ENCODE peak calls at places on chromosomes 2 and 18, in six cellular contexts. S is GM23338, O is Panc1, Y is stomach, Z is left ventricle myocardium inferior, G is uterus. L is an unnamed sample.

GRCh38 chr18:7946724-7947377 is 379.7 kb downstream of the PTPRM start:
- DNase-seq in S (peak; percentile 25), Z (no peak), G (no peak), Y (peak; percentile 42), O (no peak), L (no peak)

GRCh38 chr2:156562136-156562535 is 126.0 kb downstream of the GPD2 start:
- DNase-seq in O (no peak), S (no peak), Z (no peak), G (no peak), Y (no peak), L (no peak)

GRCh38 chr2:203972066-203972465 is 35.5 kb downstream of the ICOS start:
- DNase-seq in Y (no peak), G (no peak), Z (no peak), O (no peak), S (no peak), L (no peak)

GRCh38 chr2:28663359-28663758 is 88.3 kb upstream of the PPP1CB start:
- DNase-seq in Y (no peak), G (no peak), S (no peak), Z (no peak), O (no peak), L (no peak)

GRCh38 chr18:47166235-47166634 is 9.9 kb downstream of the IER3IP1 start:
- DNase-seq in O (no peak), Y (no peak), Z (no peak), S (no peak), G (no peak), L (no peak)

GRCh38 chr2:203461736-203462135 is 73.4 kb downstream of the RAPH1 start:
- DNase-seq in Y (no peak), G (no peak), S (no peak), Z (no peak), O (no peak), L (no peak)

GRCh38 chr2:44392338-44392943 is 30.7 kb downstream of the CAMKMT start:
- DNase-seq in Z (no peak), G (no peak), O (peak; percentile 8), S (peak; percentile 77), Y (peak; percentile 48), L (peak; percentile 78)

GRCh38 chr2:169808211-169808610 is 9.5 kb downstream of the SSB start:
- DNase-seq in S (no peak), Z (no peak), G (no peak), O (no peak), Y (no peak), L (no peak)

GRCh38 chr18:48842259-48843061 is 108.3 kb downstream of the SMAD7 start:
- DNase-seq in G (no peak), O (no peak), Z (no peak), S (no peak), Y (peak; percentile 44), L (no peak)

GRCh38 chr2:8421658-8422499 is 260.0 kb upstream of the ID2 start:
- DNase-seq in O (no peak), S (no peak), G (no peak), Y (no peak), Z (no peak), L (no peak)

GRCh38 chr18:9095297-9096012 is 7.0 kb upstream of the NDUFV2 start:
- DNase-seq in O (no peak), Z (no peak), Y (no peak), S (no peak), G (no peak), L (no peak)

GRCh38 chr18:25300492-25300891 is 51.5 kb downstream of the ZNF521 start:
- DNase-seq in Z (no peak), G (no peak), S (no peak), O (no peak), Y (no peak), L (no peak)

GRCh38 chr2:128304715-128305554 is 13.7 kb downstream of the HS6ST1 start:
- DNase-seq in O (no peak), G (peak; percentile 88), S (peak; percentile 77), Y (peak; percentile 73), Z (peak; percentile 76), L (no peak)

GRCh38 chr2:113052767-113053166 is at the start of gene IL36B:
- DNase-seq in S (no peak), Z (no peak), G (no peak), O (no peak), Y (no peak), L (no peak)

GRCh38 chr2:202178342-202178958 is 59.9 kb downstream of the SUMO1 start:
- DNase-seq in Z (no peak), Y (peak; percentile 55), G (peak; percentile 43), O (peak; percentile 58), S (peak; percentile 94), L (peak; percentile 61)

GRCh38 chr2:224210495-224211472 is 171.7 kb upstream of the SERPINE2 start:
- DNase-seq in S (no peak), Z (no peak), Y (no peak), G (no peak), O (no peak), L (no peak)

GRCh38 chr2:85347554-85347953 is 6.8 kb downstream of the RETSAT start:
- DNase-seq in Y (no peak), Z (no peak), S (no peak), O (no peak), G (no peak), L (no peak)

GRCh38 chr2:223086360-223086981 is 34.5 kb downstream of the KCNE4 start:
- DNase-seq in O (no peak), Z (no peak), S (no peak), G (no peak), Y (no peak), L (no peak)

GRCh38 chr18:62720766-62721613 is 5.6 kb downstream of the PHLPP1 start:
- DNase-seq in Z (no peak), Y (no peak), S (no peak), O (no peak), G (no peak), L (no peak)

GRCh38 chr2:217289153-217289908 is 429.5 kb upstream of the TNP1 start:
- DNase-seq in O (no peak), G (no peak), Z (no peak), Y (no peak), S (peak; percentile 63), L (peak; percentile 56)

GRCh38 chr2:217920879-217921603 is 81.8 kb downstream of the TNS1 start:
- DNase-seq in Z (peak; percentile 68), Y (no peak), S (peak; percentile 64), G (no peak), O (no peak), L (peak; percentile 76)

GRCh38 chr18:70620837-70621612 is 332.2 kb downstream of the SOCS6 start:
- DNase-seq in O (no peak), G (no peak), Z (no peak), S (no peak), Y (no peak), L (no peak)

GRCh38 chr18:44680271-44681038 is at the start of gene SETBP1:
- DNase-seq in O (no peak), Z (peak; percentile 66), S (peak; percentile 62), Y (peak; percentile 76), G (peak; percentile 80), L (peak; percentile 77)

GRCh38 chr2:232761301-232761907 is 15.0 kb downstream of the KCNJ13 start:
- DNase-seq in G (no peak), S (peak; percentile 46), Z (no peak), O (peak; percentile 4), Y (peak; percentile 28), L (peak; percentile 27)

GRCh38 chr2:205077159-205077558 is 531.9 kb downstream of the PARD3B start:
- DNase-seq in O (no peak), G (no peak), Y (no peak), S (no peak), Z (no peak), L (no peak)

GRCh38 chr2:30040147-30040546 is 106.7 kb upstream of the YPEL5 start:
- DNase-seq in O (no peak), G (no peak), Z (no peak), S (no peak), Y (no peak), L (no peak)

GRCh38 chr2:44155577-44156446 is 12.9 kb upstream of the PPM1B start:
- DNase-seq in S (no peak), Y (no peak), Z (no peak), G (no peak), O (no peak), L (no peak)

GRCh38 chr2:70718736-70719135 is 49.3 kb downstream of the ADD2 start:
- DNase-seq in Z (no peak), Y (no peak), O (no peak), G (no peak), S (no peak), L (no peak)

GRCh38 chr2:230947908-230948365 is 22.9 kb upstream of the GPR55 start:
- DNase-seq in S (no peak), Y (peak; percentile 24), O (no peak), Z (no peak), G (no peak), L (no peak)

GRCh38 chr2:152486048-152486736 is 151.2 kb downstream of the FMNL2 start:
- DNase-seq in S (no peak), Z (no peak), G (no peak), O (no peak), Y (no peak), L (no peak)

GRCh38 chr2:120859814-120860578 is 124.3 kb downstream of the GLI2 start:
- DNase-seq in Z (no peak), S (no peak), G (no peak), Y (no peak), O (no peak), L (no peak)

GRCh38 chr2:164763431-164763830 is 78.2 kb downstream of the COBLL1 start:
- DNase-seq in G (no peak), Z (no peak), O (no peak), Y (no peak), S (no peak), L (no peak)
- H3K4me1 ChIP-seq in G (no peaks in the 10 kb centered on the region), Z (peaks cover 15% of the 10 kb centered on the region), O (no peaks in the 10 kb centered on the region), Y (no peaks in the 10 kb centered on the region), S (no peaks in the 10 kb centered on the region), L (no peaks in the 10 kb centered on the region)

GRCh38 chr2:173963323-173963816 is 1.8 kb downstream of the SP3 start:
- DNase-seq in O (no peak), G (no peak), S (peak; percentile 79), Z (no peak), Y (no peak), L (no peak)
- TF ChIP-seq CTCF in O (peak; percentile 14), G (peak; percentile 25), S (no peak), Z (peak; percentile 48), Y (no peak), L (peak; percentile 12)

GRCh38 chr2:104867351-104868080 is 13.6 kb downstream of the POU3F3 start:
- DNase-seq in S (peak; percentile 73), Z (no peak), G (no peak), O (no peak), Y (no peak), L (no peak)

GRCh38 chr2:104864751-104865470 is 11.0 kb downstream of the POU3F3 start:
- DNase-seq in Y (no peak), G (no peak), Z (no peak), S (peak; percentile 0), O (no peak), L (no peak)

GRCh38 chr2:104866122-104866864 is 12.4 kb downstream of the POU3F3 start:
- DNase-seq in Y (no peak), G (no peak), Z (no peak), O (no peak), S (peak; percentile 62), L (no peak)

GRCh38 chr2:104868081-104868806 is 14.3 kb downstream of the POU3F3 start:
- DNase-seq in Y (no peak), S (no peak), O (no peak), Z (no peak), G (no peak), L (no peak)

GRCh38 chr2:104866883-104867350 is 13.0 kb downstream of the POU3F3 start:
- DNase-seq in Z (no peak), S (peak; percentile 51), O (no peak), Y (no peak), G (no peak), L (no peak)
- H3K27me3 ChIP-seq in Z (peaks cover 100% of the 10 kb centered on the region), S (peaks cover 98% of the 10 kb centered on the region), O (peaks cover 36% of the 10 kb centered on the region), Y (peaks cover 100% of the 10 kb centered on the region), G (peaks cover 6% of the 10 kb centered on the region), L (peaks cover 90% of the 10 kb centered on the region)

GRCh38 chr2:64134813-64135212 is 9.4 kb downstream of the PELI1 start:
- DNase-seq in G (no peak), O (no peak), Y (no peak), S (no peak), Z (no peak), L (no peak)
- H3K4me1 ChIP-seq in G (peaks cover 6% of the 10 kb centered on the region), O (no peaks in the 10 kb centered on the region), Y (peaks cover 12% of the 10 kb centered on the region), S (peaks cover 66% of the 10 kb centered on the region), Z (peaks cover 73% of the 10 kb centered on the region), L (no peaks in the 10 kb centered on the region)